ENCODE peak calls at places on chromosomes 16 and 17, in five cellular contexts. Y is H1, X is HCT116, N is K562, R is HepG2. G is an unnamed sample.

GRCh38 chr16:85755929-85756768 is 5.3 kb upstream of the C16orf74 start:
- DNase-seq in Y (no peak), R (no peak), N (no peak), X (no peak), G (peak; percentile 76)

GRCh38 chr17:16417896-16418683 is 2.7 kb downstream of the TRPV2 start:
- DNase-seq in Y (no peak), X (no peak), N (no peak), R (no peak), G (no peak)

GRCh38 chr17:69142473-69142802 is 743 bp upstream of the ABCA6 start:
- DNase-seq in N (no peak), Y (no peak), R (peak; percentile 27), X (no peak), G (no peak)

GRCh38 chr16:71722801-71723536 is 1.5 kb downstream of the PHLPP2 start:
- DNase-seq in Y (peak; percentile 87), R (peak; percentile 68), N (peak; percentile 59), X (peak; percentile 51), G (no peak)

GRCh38 chr17:45123930-45124796 is 8.2 kb downstream of the PLCD3 start:
- DNase-seq in X (peak; percentile 69), Y (no peak), R (peak; percentile 86), N (peak; percentile 89), G (no peak)

GRCh38 chr16:71338193-71338592 is 20.3 kb upstream of the CALB2 start:
- DNase-seq in Y (no peak), R (peak; percentile 78), N (no peak), X (peak; percentile 80), G (no peak)

GRCh38 chr17:56148333-56148732 is 4.9 kb upstream of the ANKFN1 start:
- DNase-seq in R (peak; percentile 31), Y (no peak), X (no peak), N (no peak), G (no peak)

GRCh38 chr17:81432873-81433451 is 37.7 kb downstream of the BAHCC1 start:
- DNase-seq in Y (no peak), N (no peak), X (no peak), R (no peak), G (no peak)

GRCh38 chr17:75535119-75535537 is 9.6 kb downstream of the LLGL2 start:
- DNase-seq in R (no peak), N (no peak), X (no peak), Y (no peak), G (peak; percentile 26)

GRCh38 chr16:30761427-30761927 is 385 bp downstream of the CFAP119 start:
- DNase-seq in N (peak; percentile 81), R (no peak), Y (peak; percentile 61), X (no peak), G (no peak)

GRCh38 chr17:47208744-47209488 is at the start of gene MYL4:
- DNase-seq in X (no peak), R (no peak), Y (no peak), N (peak; percentile 89), G (no peak)

GRCh38 chr16:1527836-1528811 is 5.3 kb upstream of the TMEM204 start:
- DNase-seq in X (no peak), R (peak; percentile 41), N (peak; percentile 64), Y (no peak), G (no peak)

GRCh38 chr17:83190601-83191387 is 111.4 kb downstream of the METRNL start:
- DNase-seq in R (no peak), X (no peak), Y (no peak), N (no peak), G (no peak)

GRCh38 chr17:37710344-37710886 is 34.4 kb downstream of the HNF1B start:
- DNase-seq in X (peak; percentile 22), N (peak; percentile 44), R (peak; percentile 99), Y (peak; percentile 73), G (no peak)

GRCh38 chr17:79979841-79980215 is 55.8 kb downstream of the TBC1D16 start:
- DNase-seq in N (no peak), X (no peak), Y (no peak), R (no peak), G (no peak)

DNA sequence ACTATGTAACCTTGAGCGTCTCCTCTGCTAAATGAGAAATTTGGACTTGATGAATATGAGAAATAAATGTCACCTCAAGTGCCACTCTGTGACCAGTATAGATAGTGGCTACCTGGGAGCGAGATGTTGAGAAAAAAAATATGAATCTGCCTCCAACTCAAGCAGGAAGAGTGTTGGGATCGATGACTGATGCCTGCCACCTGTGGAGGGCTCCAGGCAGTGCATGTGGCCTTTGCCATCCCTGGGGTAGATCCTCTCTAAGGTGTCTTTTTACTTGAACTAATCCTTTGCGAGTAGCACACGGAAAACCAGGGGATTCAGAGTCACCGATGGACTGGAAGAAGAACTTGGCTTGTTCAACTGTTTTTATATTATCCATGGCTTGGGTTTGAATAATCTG is 9.4 kb downstream of the CCDC182 start:
- DNase-seq in N (peak; percentile 16), Y (no peak), X (peak; percentile 36), R (peak; percentile 37), G (no peak)
- TF ChIP-seq SRF in N (no peak), Y (no peak), X (no peak), R (no peak), G (no peak)

GRCh38 chr17:78343433-78344201 is 16.3 kb downstream of the SOCS3 start:
- DNase-seq in R (no peak), X (no peak), N (no peak), Y (no peak), G (no peak)

GRCh38 chr17:78345791-78346494 is 13.9 kb downstream of the SOCS3 start:
- DNase-seq in N (no peak), R (no peak), Y (no peak), X (no peak), G (no peak)

GRCh38 chr17:78344666-78345065 is 15.2 kb downstream of the SOCS3 start:
- DNase-seq in R (no peak), N (no peak), X (no peak), Y (no peak), G (no peak)

GRCh38 chr17:78346605-78347250 is 13.1 kb downstream of the SOCS3 start:
- DNase-seq in Y (no peak), N (no peak), R (no peak), X (no peak), G (no peak)

DNA sequence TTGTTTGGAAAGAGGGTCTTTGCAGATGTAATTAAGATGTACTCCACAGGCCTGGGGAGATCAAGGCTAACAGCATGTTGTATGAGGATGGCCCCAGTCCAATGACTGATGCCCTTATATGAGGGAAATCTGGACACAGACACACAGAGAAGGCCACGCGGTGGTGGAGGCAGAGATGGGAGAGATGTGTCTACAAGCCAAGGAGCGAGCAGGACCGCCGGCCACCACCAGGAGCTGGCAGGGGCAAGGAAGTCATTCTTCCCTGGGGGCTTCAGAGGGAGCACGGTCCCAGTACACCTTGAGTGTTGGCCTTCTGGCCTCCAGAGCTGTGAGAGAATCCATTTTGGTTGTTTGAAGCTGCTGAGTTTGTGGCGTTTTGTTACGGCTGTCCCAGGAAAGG is 14.7 kb downstream of the SOCS3 start:
- DNase-seq in N (no peak), R (no peak), Y (no peak), X (no peak), G (no peak)
- TF ChIP-seq YY1 in N (no peak), R (no peak), Y (no peak), X (no peak), G (no peak)

GRCh38 chr16:88473666-88474534 is 20.8 kb downstream of the ZFPM1 start:
- DNase-seq in N (peak; percentile 90), Y (no peak), R (no peak), X (no peak), G (no peak)
- TF ChIP-seq SRF in N (no peak), Y (no peak), R (no peak), X (no peak), G (no peak)

DNA sequence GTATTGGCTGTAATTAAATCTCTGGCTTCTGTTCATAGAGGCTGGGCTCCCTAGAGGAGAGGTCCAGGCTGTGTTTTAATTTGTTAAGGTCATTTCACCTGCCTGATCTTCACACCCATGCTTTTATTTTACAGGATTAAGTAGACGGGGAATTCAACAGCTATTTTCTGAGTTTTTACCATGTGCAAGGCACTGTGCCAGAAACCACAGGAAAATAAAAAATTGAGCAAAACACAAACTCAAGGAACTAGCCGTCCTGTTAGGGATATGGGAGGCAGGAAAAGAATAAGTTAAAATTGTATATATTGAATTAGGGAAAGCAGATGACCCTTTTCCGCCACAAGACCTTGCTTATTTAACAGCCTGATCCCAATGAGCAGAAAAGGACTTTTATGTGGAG is 29.1 kb downstream of the HS3ST3A1 start:
- DNase-seq in X (no peak), N (no peak), R (no peak), Y (no peak), G (no peak)
- TF ChIP-seq YY1 in X (no peak), N (no peak), R (no peak), Y (no peak), G (no peak)